ENCODE peak calls at places on chromosomes 11 and 22, in eight cellular contexts. Y is stimulated activated naive CD4-positive, alpha-beta T cell; D is cardiac muscle cell; U is amygdala; I is PC-3; N is hippocampal formation; B is psoas muscle; V is HEK293T. T is an unnamed sample.

GRCh38 chr11:69950621-69951020 is 127.5 kb upstream of the ANO1 start:
- DNase-seq in U (no peak), V (no peak), D (no peak), B (peak; percentile 3), N (no peak), Y (no peak), I (no peak), T (no peak)

GRCh38 chr11:101090679-101091270 is 38.8 kb downstream of the PGR start:
- DNase-seq in B (no peak), D (peak; percentile 11), Y (no peak), I (no peak), V (no peak), U (no peak), N (no peak), T (no peak)

GRCh38 chr22:24146791-24147353 is 34.4 kb upstream of the SUSD2 start:
- DNase-seq in D (peak; percentile 85), I (no peak), Y (no peak), B (no peak), U (no peak), N (no peak), V (no peak), T (no peak)

GRCh38 chr22:36467042-36467810 is 14.2 kb downstream of the TXN2 start:
- DNase-seq in V (no peak), D (peak; percentile 91), B (peak; percentile 52), I (peak; percentile 36), U (no peak), N (no peak), Y (no peak), T (no peak)

GRCh38 chr11:119175493-119176077 is 7.1 kb downstream of the NLRX1 start:
- DNase-seq in D (peak; percentile 17), U (no peak), I (peak; percentile 71), V (no peak), Y (no peak), B (no peak), N (no peak), T (no peak)

GRCh38 chr11:1714908-1715885 is 18.2 kb downstream of the KRTAP5-6 start:
- DNase-seq in N (no peak), V (no peak), D (no peak), Y (no peak), I (no peak), U (no peak), B (no peak), T (no peak)

GRCh38 chr22:49769691-49770315 is 57.9 kb downstream of the BRD1 start:
- DNase-seq in N (no peak), D (no peak), I (no peak), V (no peak), U (no peak), Y (no peak), B (peak; percentile 34), T (no peak)

GRCh38 chr11:68282141-68282860 is 10.5 kb upstream of the C11orf24 start:
- DNase-seq in Y (no peak), B (no peak), N (no peak), D (no peak), V (no peak), I (no peak), U (no peak), T (peak; percentile 21)

GRCh38 chr22:35470903-35471321 is 69.7 kb upstream of the RASD2 start:
- DNase-seq in B (no peak), Y (no peak), D (no peak), I (no peak), V (no peak), U (no peak), N (no peak), T (no peak)

GRCh38 chr11:80596291-80596810 is 1155.5 kb upstream of the TENM4 start:
- DNase-seq in V (no peak), I (peak; percentile 16), N (no peak), D (no peak), B (no peak), Y (no peak), U (no peak), T (no peak)

GRCh38 chr22:50326225-50326958 is 420 bp downstream of the DENND6B start:
- DNase-seq in Y (no peak), D (no peak), U (no peak), I (no peak), N (no peak), V (no peak), B (no peak), T (no peak)

GRCh38 chr22:46085831-46086576 is 64.3 kb upstream of the PPARA start:
- DNase-seq in D (peak; percentile 64), Y (no peak), B (peak; percentile 92), V (no peak), U (no peak), N (no peak), I (peak; percentile 90), T (no peak)

GRCh38 chr11:14905104-14906033 is 13.3 kb upstream of the CYP2R1 start:
- DNase-seq in V (no peak), I (no peak), N (peak; percentile 14), Y (peak; percentile 68), D (peak; percentile 63), U (no peak), B (peak; percentile 57), T (peak; percentile 87)

GRCh38 chr11:62707277-62707771 is at the start of the genes BSCL2 and GNG3:
- DNase-seq in B (no peak), I (no peak), U (peak; percentile 77), Y (no peak), D (no peak), V (no peak), N (peak; percentile 61), T (no peak)

GRCh38 chr11:122559734-122560382 is 95.7 kb upstream of the UBASH3B start:
- DNase-seq in D (peak; percentile 8), I (peak; percentile 27), U (no peak), Y (no peak), B (no peak), N (no peak), V (peak; percentile 66), T (no peak)

GRCh38 chr11:112605093-112605666 is 344.5 kb upstream of the PLET1 start:
- DNase-seq in I (no peak), Y (no peak), N (no peak), V (no peak), B (no peak), D (no peak), U (no peak), T (no peak)

GRCh38 chr11:313787-314547 is at the start of gene IFITM1:
- DNase-seq in U (no peak), Y (peak; percentile 65), I (peak; percentile 19), N (no peak), V (no peak), D (peak; percentile 91), B (peak; percentile 52), T (peak; percentile 84)

GRCh38 chr11:27193434-27194225 is 153.0 kb downstream of the BBOX1 start:
- DNase-seq in B (no peak), D (no peak), V (no peak), Y (no peak), I (no peak), N (no peak), U (no peak), T (no peak)

GRCh38 chr11:8917157-8917820 is 6.3 kb downstream of the AKIP1 start:
- DNase-seq in D (peak; percentile 94), Y (no peak), B (no peak), I (peak; percentile 51), V (no peak), N (no peak), U (no peak), T (no peak)

GRCh38 chr11:132908017-132908810 is 624.1 kb downstream of the OPCML start:
- DNase-seq in U (no peak), D (peak; percentile 8), N (no peak), B (no peak), V (no peak), Y (no peak), I (no peak), T (no peak)